ENCODE peak calls at places on chromosomes 5 and 9, in four cellular contexts. U is SK-N-SH, F is IMR-90, R is colonic mucosa. Q is an unnamed sample.

GRCh38 chr5:158380661-158381060 is 521.7 kb upstream of the CLINT1 start:
- DNase-seq in U (no peak), F (no peak), R (no peak), Q (no peak)

GRCh38 chr5:100950975-100951374 is 47.9 kb upstream of the ST8SIA4 start:
- DNase-seq in U (no peak), F (no peak), R (no peak), Q (no peak)

GRCh38 chr5:17316973-17317459 is 99.6 kb downstream of the BASP1 start:
- DNase-seq in U (no peak), F (peak), R (no peak), Q (no peak)

GRCh38 chr5:130104895-130105684 is 200.8 kb downstream of the CHSY3 start:
- DNase-seq in U (no peak), F (peak), R (no peak), Q (no peak)

GRCh38 chr9:14531424-14532269 is 161.6 kb downstream of the ZDHHC21 start:
- DNase-seq in U (no peak), F (no peak), R (no peak), Q (no peak)

GRCh38 chr9:94639045-94639995 is at the start of gene FBP1:
- DNase-seq in U (no peak), F (no peak), R (peak), Q (peak)

GRCh38 chr5:151598984-151599383 is 7.9 kb upstream of the FAT2 start:
- DNase-seq in U (no peak), F (no peak), R (no peak), Q (no peak)

GRCh38 chr5:116402235-116402634 is 172.4 kb downstream of the SEMA6A start:
- DNase-seq in U (no peak), F (no peak), R (no peak), Q (no peak)

GRCh38 chr5:18281947-18282557 is 647.8 kb downstream of the TAF11L14 start:
- DNase-seq in U (peak), F (peak), R (no peak), Q (no peak)

GRCh38 chr9:15135167-15135792 is 171.7 kb downstream of the TTC39B start:
- DNase-seq in U (peak), F (peak), R (peak), Q (no peak)

GRCh38 chr5:2185646-2186471 is 303.1 kb upstream of the IRX4 start:
- DNase-seq in U (no peak), F (no peak), R (peak), Q (peak)

GRCh38 chr9:102700936-102701335 is 294.2 kb upstream of the CYLC2 start:
- DNase-seq in U (no peak), F (no peak), R (no peak), Q (no peak)

GRCh38 chr5:62460578-62460983 is 48.0 kb downstream of the IPO11 start:
- DNase-seq in U (peak), F (peak), R (no peak), Q (no peak)

GRCh38 chr5:176892663-176893062 is 6.5 kb downstream of the HK3 start:
- DNase-seq in U (peak), F (no peak), R (no peak), Q (no peak)

GRCh38 chr5:136314302-136314701 is 51.0 kb downstream of the TRPC7 start:
- DNase-seq in U (no peak), F (no peak), R (no peak), Q (no peak)

GRCh38 chr5:125349432-125349831 is 603.0 kb upstream of the ZNF608 start:
- DNase-seq in U (no peak), F (peak), R (no peak), Q (no peak)

GRCh38 chr9:78666818-78667429 is 370.0 kb downstream of the PSAT1 start:
- DNase-seq in U (no peak), F (peak), R (no peak), Q (no peak)

GRCh38 chr9:31103836-31104235 is 1280.6 kb upstream of the ACO1 start:
- DNase-seq in U (no peak), F (no peak), R (no peak), Q (no peak)

GRCh38 chr5:105034335-105034734 is 1471.7 kb upstream of the NUDT12 start:
- DNase-seq in U (no peak), F (no peak), R (no peak), Q (no peak)

GRCh38 chr5:16588434-16589214 is 28.2 kb downstream of the RETREG1 start:
- DNase-seq in U (no peak), F (no peak), R (no peak), Q (no peak)

GRCh38 chr5:154756871-154757646 is 1.9 kb downstream of the LARP1 start:
- DNase-seq in U (peak), F (peak), R (peak), Q (peak)

GRCh38 chr9:5884191-5884590 is 6.5 kb upstream of the MLANA start:
- DNase-seq in U (no peak), F (no peak), R (no peak), Q (no peak)

GRCh38 chr5:154236459-154237375 is 46.2 kb downstream of the GALNT10 start:
- DNase-seq in U (no peak), F (no peak), R (no peak), Q (no peak)

GRCh38 chr5:74493426-74493825 is 147.1 kb downstream of the ENC1 start:
- DNase-seq in U (no peak), F (no peak), R (no peak), Q (no peak)

GRCh38 chr9:37899041-37899440 is 4.9 kb downstream of the SLC25A51 start:
- DNase-seq in U (no peak), F (peak), R (no peak), Q (no peak)

GRCh38 chr5:154714271-154714986 is 40.7 kb upstream of the LARP1 start:
- DNase-seq in U (no peak), F (peak), R (peak), Q (no peak)

GRCh38 chr9:31715250-31715649 is 669.2 kb upstream of the ACO1 start:
- DNase-seq in U (no peak), F (no peak), R (no peak), Q (no peak)

GRCh38 chr5:81334304-81335061 is 33.1 kb downstream of the ZCCHC9 start:
- DNase-seq in U (no peak), F (no peak), R (no peak), Q (no peak)

DNA sequence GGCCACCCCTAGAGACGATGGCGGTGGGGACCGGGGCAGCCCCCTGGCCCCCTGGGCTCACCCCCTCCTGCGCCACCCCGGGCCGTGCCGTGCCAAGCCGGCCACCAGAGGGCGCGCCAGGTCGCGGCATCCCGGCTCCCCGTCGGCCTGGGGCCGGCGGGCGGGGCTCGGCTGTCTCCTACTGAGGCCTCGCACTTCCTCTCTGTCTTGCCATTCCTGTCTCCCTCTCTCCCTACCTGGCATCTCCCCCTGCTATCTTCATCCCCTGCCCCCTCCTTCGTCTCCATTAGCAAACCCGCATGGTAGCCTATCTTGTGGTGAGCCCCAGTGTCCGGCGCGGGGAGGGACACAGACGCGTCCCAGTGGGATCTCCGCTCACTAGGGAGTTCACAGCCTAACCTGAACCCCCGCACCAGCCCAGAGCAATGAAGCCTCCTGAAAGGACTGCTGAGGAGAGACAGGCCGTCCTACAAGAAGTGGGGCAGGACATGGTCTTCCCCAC is 29.8 kb upstream of the FABP6 start:
- DNase-seq in U (peak), F (peak), R (peak), Q (peak)
- H3K9ac ChIP-seq in U (peak), F (peak), R (peak), Q (peak)

DNA sequence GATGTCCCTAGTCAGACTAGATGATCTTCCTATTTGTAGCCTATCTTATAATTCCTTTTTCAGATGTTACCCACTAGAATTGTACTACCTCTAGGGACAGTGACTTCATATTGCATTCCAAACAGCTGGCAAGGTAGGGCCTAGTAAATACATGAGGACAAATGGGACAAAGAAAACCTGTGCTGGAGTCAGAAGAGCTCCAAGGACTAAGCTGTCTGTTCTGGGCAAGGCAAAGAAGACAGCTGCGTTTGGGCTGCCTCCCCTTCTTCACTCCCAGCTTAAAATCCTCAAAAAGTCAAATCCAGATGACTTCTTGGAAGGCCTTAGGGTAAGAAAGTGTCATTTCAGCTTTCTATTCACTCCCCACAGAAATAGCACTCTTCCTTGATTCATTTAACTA is 10.1 kb downstream of the DMXL1 start:
- DNase-seq in U (peak), F (no peak), R (no peak), Q (no peak)
- H3K27ac ChIP-seq in U (no peak), F (no peak), R (no peak), Q (no peak)

DNA sequence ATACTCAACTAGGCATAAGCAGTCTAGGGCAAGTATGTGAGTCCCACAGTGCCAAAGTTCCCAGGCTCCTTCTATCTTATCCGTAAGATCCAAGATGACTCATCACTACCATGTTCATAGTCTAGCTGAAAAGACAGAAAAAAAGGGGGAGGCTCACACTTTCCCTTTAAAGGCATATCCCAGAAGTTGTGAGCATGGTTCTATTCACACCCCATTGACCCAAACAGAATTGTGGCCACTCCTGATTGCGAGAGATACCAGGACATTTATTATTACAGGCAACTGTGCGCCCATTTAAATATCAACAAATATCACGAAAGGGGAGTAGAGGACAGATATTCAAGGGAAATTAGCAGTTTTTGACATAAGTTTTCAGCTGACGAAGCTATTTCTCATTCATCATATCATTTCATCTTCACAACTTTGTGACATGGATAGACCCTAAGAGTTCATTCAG is 8.1 kb upstream of the PFDN1 start:
- DNase-seq in U (no peak), F (peak), R (peak), Q (no peak)
- H3K9ac ChIP-seq in U (peak), F (no peak), R (no peak), Q (no peak)

GRCh38 chr5:71893451-71893850 is 174.4 kb downstream of the CARTPT start:
- DNase-seq in U (no peak), F (no peak), R (no peak), Q (no peak)
- H3K27ac ChIP-seq in U (no peak), F (no peak), R (no peak), Q (no peak)

GRCh38 chr9:107367727-107368502 is 84.8 kb downstream of the RAD23B start:
- DNase-seq in U (no peak), F (no peak), R (no peak), Q (no peak)

GRCh38 chr9:107358867-107359440 is 75.9 kb downstream of the RAD23B start:
- DNase-seq in U (no peak), F (no peak), R (no peak), Q (no peak)

GRCh38 chr9:107360098-107360497 is 77.0 kb downstream of the RAD23B start:
- DNase-seq in U (no peak), F (peak), R (no peak), Q (no peak)

GRCh38 chr9:107361816-107362215 is 78.7 kb downstream of the RAD23B start:
- DNase-seq in U (no peak), F (no peak), R (no peak), Q (no peak)

DNA sequence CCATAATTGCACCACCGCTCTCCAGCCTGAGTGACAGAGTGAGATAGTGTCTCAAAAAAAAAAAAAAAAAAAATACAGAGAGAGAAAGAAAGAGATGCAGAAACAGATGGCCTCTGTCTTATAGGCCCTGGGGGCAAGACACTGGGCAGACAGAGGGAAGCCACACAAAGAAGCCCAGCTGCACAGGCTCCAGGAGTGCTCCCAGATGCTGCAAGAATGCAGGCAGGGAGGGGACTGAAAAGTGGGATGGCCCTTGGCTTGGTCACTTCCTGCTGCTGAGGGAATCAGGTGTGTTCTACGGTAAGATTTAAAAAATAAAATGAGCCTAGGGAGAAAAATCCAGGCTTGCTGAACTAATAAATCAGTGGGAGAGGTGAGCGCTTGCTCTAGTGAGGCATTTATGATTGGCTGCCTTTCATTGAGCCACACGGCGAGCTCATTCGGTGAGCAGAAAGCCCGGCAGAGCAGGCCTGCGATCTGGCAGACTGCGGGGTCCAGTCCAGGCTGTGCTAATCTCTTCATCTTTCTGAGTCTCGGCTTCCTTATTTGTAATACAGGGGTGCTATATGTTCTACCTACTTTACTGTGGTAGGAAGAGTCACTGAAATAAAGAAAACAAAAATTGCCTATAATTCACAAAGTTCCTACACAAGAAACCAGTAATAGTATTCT is 80.6 kb downstream of the RAD23B start:
- DNase-seq in U (peak), F (no peak), R (no peak), Q (no peak)
- H3K9ac ChIP-seq in U (no peak), F (no peak), R (no peak), Q (no peak)

DNA sequence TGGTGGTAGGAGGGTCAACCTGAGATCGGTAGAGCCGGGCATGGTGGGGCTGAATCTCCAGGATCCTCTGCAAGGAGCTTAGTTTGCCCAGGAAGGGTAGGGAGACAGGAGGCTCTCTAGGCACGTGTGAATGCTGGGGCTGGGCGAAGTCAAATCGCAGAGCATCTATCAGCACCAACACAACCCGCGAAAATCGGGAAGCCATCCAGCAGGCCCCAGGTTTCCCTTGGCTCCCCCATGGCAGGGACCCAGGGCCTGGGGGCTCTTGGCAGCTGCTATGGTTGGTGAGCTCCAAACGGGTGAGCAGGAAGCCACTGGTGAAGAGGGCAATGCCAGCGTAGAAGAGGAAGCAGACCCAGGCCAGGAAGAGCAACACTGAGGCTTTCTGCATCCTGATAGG is 1.2 kb downstream of the PIGO start:
- DNase-seq in U (no peak), F (no peak), R (no peak), Q (peak)
- H3K27ac ChIP-seq in U (no peak), F (no peak), R (no peak), Q (no peak)

DNA sequence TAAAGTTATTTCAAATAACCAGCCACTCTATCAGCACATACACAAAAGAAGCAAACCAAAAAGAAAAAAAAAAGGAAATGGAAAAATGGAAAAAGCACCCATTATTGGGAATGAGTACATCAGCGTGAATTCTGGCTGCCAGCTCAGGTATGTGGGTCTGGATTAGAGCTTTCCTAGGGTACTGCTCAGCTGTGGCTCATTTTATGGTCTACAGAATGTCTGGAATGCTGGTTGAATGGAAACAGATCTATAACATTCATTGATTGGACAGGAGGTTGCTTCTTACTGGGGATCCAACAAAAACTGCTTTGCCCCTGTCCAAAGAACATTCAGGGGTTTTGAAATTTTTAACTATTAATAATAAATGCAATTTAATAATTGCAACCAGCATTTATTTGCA is 3.9 kb upstream of the CAST start:
- DNase-seq in U (no peak), F (no peak), R (no peak), Q (no peak)
- H3K9ac ChIP-seq in U (no peak), F (no peak), R (no peak), Q (no peak)

Q was measured in kidney.